ENCODE peak calls at places on chromosomes 7 and 10, in seven cellular contexts. Q is ovary, G is stomach, I is HepG2, K is A549, X is tibial nerve, U is esophagus muscularis mucosa. W is an unnamed sample.
A peak's percentile ranks its signal among the peaks of the same experiment; 100 is the strongest.

GRCh38 chr10:130169136-130169888 is 33.1 kb downstream of the GLRX3 start:
- DNase-seq in Q (no peak), U (no peak), I (no peak), X (no peak), G (no peak), K (no peak), W (no peak)

GRCh38 chr10:95531041-95531809 is 29.9 kb downstream of the SORBS1 start:
- DNase-seq in X (no peak), U (no peak), G (no peak), I (no peak), Q (no peak), K (no peak), W (no peak)

GRCh38 chr7:953547-954327 is 743 bp downstream of the ADAP1 start:
- DNase-seq in Q (no peak), X (no peak), I (peak; percentile 59), K (peak; percentile 51), G (peak; percentile 76), U (no peak), W (peak; percentile 71)

GRCh38 chr10:5809541-5810154 is 3.6 kb downstream of the GDI2 start:
- DNase-seq in U (no peak), I (peak; percentile 29), G (no peak), K (no peak), X (no peak), Q (no peak), W (no peak)

GRCh38 chr10:132459252-132460028 is 62.4 kb downstream of the PWWP2B start:
- DNase-seq in X (no peak), I (peak; percentile 58), G (peak; percentile 63), K (no peak), Q (no peak), U (no peak), W (peak; percentile 71)

GRCh38 chr7:13945670-13946069 is 43.8 kb downstream of the ETV1 start:
- DNase-seq in U (no peak), G (no peak), Q (no peak), I (no peak), X (no peak), K (no peak), W (no peak)

GRCh38 chr10:69730251-69731156 is 71.2 kb upstream of the COL13A1 start:
- DNase-seq in U (no peak), X (no peak), K (no peak), Q (peak; percentile 46), G (no peak), I (no peak), W (peak; percentile 79)

GRCh38 chr10:97937928-97938327 is 88.3 kb downstream of the GOLGA7B start:
- DNase-seq in I (no peak), G (no peak), U (no peak), K (no peak), Q (no peak), X (no peak), W (no peak)

GRCh38 chr10:60282771-60283353 is 106.8 kb downstream of the ANK3 start:
- DNase-seq in U (no peak), I (peak; percentile 66), X (no peak), K (peak; percentile 28), G (no peak), Q (no peak), W (no peak)

GRCh38 chr10:99535764-99536399 is 3.1 kb downstream of the NKX2-3 start:
- DNase-seq in I (no peak), G (no peak), K (no peak), Q (no peak), X (no peak), U (no peak), W (no peak)

GRCh38 chr10:11611248-11612003 is at the start of gene USP6NL:
- DNase-seq in G (peak; percentile 93), K (peak; percentile 73), U (peak; percentile 94), Q (peak; percentile 88), X (peak; percentile 69), I (peak; percentile 70), W (peak; percentile 91)

GRCh38 chr10:92914478-92915066 is 66.3 kb downstream of the EXOC6 start:
- DNase-seq in X (no peak), I (peak; percentile 68), K (peak; percentile 53), Q (peak; percentile 10), U (no peak), G (peak; percentile 42), W (no peak)

GRCh38 chr10:94349327-94349726 is 13.4 kb downstream of the NOC3L start:
- DNase-seq in Q (no peak), G (no peak), X (no peak), I (no peak), U (no peak), K (no peak), W (no peak)

GRCh38 chr7:121401896-121402295 is 5.8 kb upstream of the FAM3C start:
- DNase-seq in G (no peak), U (no peak), X (no peak), Q (no peak), K (no peak), I (no peak), W (no peak)
- H3K4me3 ChIP-seq in G (no peak overlapping the region), U (no peak overlapping the region), X (no peak overlapping the region), Q (no peak overlapping the region), K (no peak overlapping the region), I (no peak overlapping the region), W (no peak overlapping the region)

DNA sequence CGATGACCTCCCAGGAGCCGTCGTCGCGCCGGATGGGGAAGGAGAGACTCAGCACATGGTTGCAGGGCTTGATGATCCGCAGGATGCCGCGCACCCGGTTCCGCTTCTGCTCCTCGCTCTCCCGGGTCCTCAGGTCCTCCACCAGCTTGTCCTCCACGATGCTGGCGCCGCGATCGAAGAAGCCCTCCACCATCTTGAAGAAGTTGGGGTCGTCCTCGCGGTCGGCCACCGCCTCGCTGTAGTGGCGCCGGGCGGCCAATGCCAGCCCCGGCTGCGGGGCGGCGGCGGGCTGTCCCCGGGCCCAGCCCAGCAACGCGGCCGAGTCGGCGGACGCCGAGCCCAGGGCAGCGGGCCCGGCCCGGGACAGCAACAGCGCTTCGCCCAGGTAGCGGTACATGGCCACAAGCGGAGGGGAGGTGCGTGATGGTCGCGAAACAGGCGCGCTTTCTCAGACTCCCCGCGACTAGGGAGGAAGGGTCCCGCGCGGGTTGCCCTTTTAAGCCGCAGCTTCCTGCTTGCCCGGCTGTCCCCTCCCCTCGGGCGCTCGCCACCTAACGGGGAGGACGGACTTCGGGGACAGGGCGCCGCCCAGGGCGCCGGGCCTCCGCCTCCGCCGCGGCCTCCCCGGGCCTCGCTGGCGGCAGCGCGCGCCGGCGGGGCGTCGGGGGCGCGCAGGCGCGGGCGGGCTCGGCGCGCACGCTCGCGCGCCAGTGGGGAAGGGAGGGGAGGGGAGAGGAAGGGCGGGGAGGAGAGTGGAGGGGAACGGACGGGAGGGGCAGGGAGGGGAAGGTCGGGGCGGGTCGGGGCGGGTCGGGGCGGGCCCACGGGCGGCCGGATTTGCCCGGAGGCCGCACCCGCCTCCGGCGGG is at the start of the genes GLUD1 and SHLD2:
- DNase-seq in X (peak; percentile 85), U (peak; percentile 97), K (peak; percentile 86), I (peak; percentile 87), G (peak; percentile 92), Q (peak; percentile 79), W (peak; percentile 96)
- TF ChIP-seq POLR2A in X (peak; percentile 79), U (peak; percentile 56), K (peak; percentile 98), I (peak; percentile 99), G (no peak), Q (peak; percentile 75), W (peak; percentile 73)

DNA sequence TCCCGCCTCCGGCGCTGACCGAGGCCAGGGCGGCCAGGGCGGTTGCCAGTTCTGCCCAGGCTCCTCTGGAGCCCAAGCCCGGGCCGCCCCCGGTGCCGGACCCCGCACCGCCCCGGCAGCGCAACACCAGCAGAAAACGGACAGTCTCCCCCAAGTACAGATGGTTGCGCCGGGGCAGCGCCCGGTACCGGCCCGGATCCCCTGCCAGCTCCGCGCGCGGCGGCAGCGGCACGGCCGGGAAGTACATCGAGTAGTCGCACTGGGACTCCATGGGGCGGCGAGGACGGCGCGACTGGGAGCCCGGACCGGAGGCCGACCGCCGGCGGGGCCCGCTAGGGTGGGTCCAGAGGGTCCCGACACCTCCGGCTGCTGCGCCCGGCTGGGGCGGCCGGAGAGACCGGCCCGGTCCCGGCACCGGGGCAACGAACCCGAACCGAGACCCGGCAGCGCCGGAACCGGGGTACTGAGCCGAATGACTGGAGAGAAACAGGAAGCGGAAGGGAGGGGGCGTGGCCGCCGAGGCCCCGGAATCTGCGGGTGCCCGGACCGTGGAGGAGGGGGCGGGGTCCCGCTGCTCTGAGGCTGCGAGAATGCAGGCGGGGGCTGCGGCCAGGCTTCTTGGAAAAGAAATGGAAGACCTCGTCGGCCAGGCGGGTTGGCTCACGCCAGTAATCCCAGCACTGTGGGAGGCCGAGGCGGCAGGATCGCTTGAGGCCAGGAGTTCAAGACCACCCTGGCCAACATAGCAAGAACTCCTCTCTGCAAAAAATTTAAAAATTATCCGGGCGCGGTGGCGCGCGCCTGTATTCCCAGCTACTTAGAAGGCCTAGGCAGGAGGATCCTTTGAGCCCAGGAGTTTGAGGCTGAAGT is at the start of gene TRAPPC14:
- DNase-seq in X (peak; percentile 81), U (peak; percentile 99), G (peak; percentile 92), Q (peak; percentile 96), K (peak; percentile 98), I (peak; percentile 75), W (peak; percentile 98)
- TF ChIP-seq EP300 in X (peak; percentile 20), U (no peak), G (no peak), Q (no peak), K (no peak), I (no peak), W (no peak)

GRCh38 chr7:138161600-138162081 is 85.4 kb downstream of the AKR1D1 start:
- DNase-seq in U (no peak), I (peak; percentile 95), X (peak; percentile 23), K (peak; percentile 88), Q (peak; percentile 68), G (peak; percentile 85), W (peak; percentile 62)

GRCh38 chr7:138167222-138167621 is 91.0 kb downstream of the AKR1D1 start:
- DNase-seq in Q (no peak), U (no peak), I (no peak), K (no peak), G (no peak), X (no peak), W (no peak)

GRCh38 chr7:138166681-138167080 is 90.4 kb downstream of the AKR1D1 start:
- DNase-seq in I (no peak), X (no peak), U (no peak), Q (no peak), K (no peak), G (no peak), W (no peak)

GRCh38 chr7:138164804-138165203 is 88.5 kb downstream of the AKR1D1 start:
- DNase-seq in X (no peak), U (no peak), I (no peak), G (no peak), K (no peak), Q (no peak), W (no peak)

GRCh38 chr7:138163800-138164199 is 87.5 kb downstream of the AKR1D1 start:
- DNase-seq in I (no peak), X (no peak), U (no peak), K (no peak), Q (no peak), G (no peak), W (no peak)
- H3K4me3 ChIP-seq in I (no peak overlapping the region), X (no peak overlapping the region), U (no peak overlapping the region), K (no peak overlapping the region), Q (no peak overlapping the region), G (no peak overlapping the region), W (no peak overlapping the region)

GRCh38 chr10:32980558-32981468 is 22.8 kb upstream of the ITGB1 start:
- DNase-seq in Q (peak; percentile 79), I (peak; percentile 87), G (peak; percentile 86), X (peak; percentile 74), U (peak; percentile 97), K (peak; percentile 72), W (peak; percentile 97)
- TF ChIP-seq POLR2A in Q (no peak), I (peak; percentile 72), G (no peak), X (peak; percentile 40), U (peak; percentile 80), K (peak; percentile 62), W (peak; percentile 70)